ENCODE peak calls at places on chromosomes 3 and 15, in nine cellular contexts. U, C, J, G, S, Z, R, O and M are unnamed samples.

GRCh38 chr3:147963711-147964110 is 554.5 kb downstream of the ZIC1 start:
- DNase-seq in O (no peak), Z (no peak), G (no peak), R (peak), J (no peak), U (no peak), S (no peak), C (no peak), M (no peak)

GRCh38 chr3:128354788-128355548 is 111.7 kb downstream of the DNAJB8 start:
- DNase-seq in J (no peak), Z (no peak), O (no peak), R (no peak), G (no peak), C (no peak), U (no peak), S (no peak), M (no peak)

GRCh38 chr3:121855555-121855954 is 20.5 kb downstream of the EAF2 start:
- DNase-seq in R (no peak), S (no peak), J (no peak), O (no peak), G (peak), C (no peak), U (peak), Z (no peak), M (no peak)

GRCh38 chr15:31133890-31134289 is 32.4 kb upstream of the TRPM1 start:
- DNase-seq in J (no peak), S (no peak), Z (no peak), U (no peak), R (no peak), C (no peak), G (no peak), O (no peak), M (no peak)

GRCh38 chr15:62906627-62907026 is 135.9 kb upstream of the TPM1 start:
- DNase-seq in S (no peak), C (no peak), G (no peak), Z (no peak), J (no peak), O (no peak), R (no peak), U (no peak), M (no peak)

GRCh38 chr3:184732133-184732532 is 20.3 kb upstream of the MAGEF1 start:
- DNase-seq in S (no peak), G (no peak), O (no peak), U (no peak), R (no peak), C (no peak), J (no peak), Z (no peak), M (no peak)

GRCh38 chr15:101172421-101173097 is 79.3 kb downstream of the CHSY1 start:
- DNase-seq in Z (no peak), G (no peak), O (no peak), U (no peak), J (peak), C (no peak), R (no peak), S (no peak), M (no peak)

GRCh38 chr3:188246905-188247304 is 92.9 kb downstream of the LPP start:
- DNase-seq in J (no peak), R (no peak), S (no peak), U (no peak), O (no peak), Z (no peak), C (no peak), G (no peak), M (no peak)

GRCh38 chr15:60582370-60583036 is 103.6 kb upstream of the ICE2 start:
- DNase-seq in S (no peak), C (no peak), Z (no peak), U (peak), G (no peak), J (peak), O (no peak), R (no peak), M (no peak)

GRCh38 chr3:187628169-187628568 is 42.0 kb downstream of the SST start:
- DNase-seq in G (peak), U (no peak), S (no peak), Z (no peak), J (no peak), O (no peak), R (no peak), C (no peak), M (no peak)